ENCODE peak calls at places on chromosomes 1 and 21, in nine cellular contexts. T, R, P, U, L, Z, H, V and I are unnamed samples.

GRCh38 chr1:30329802-30330557 is 393.4 kb downstream of the MATN1 start:
- DNase-seq in T (no peak), R (no peak), P (no peak), U (no peak), L (no peak), Z (no peak), H (no peak), V (no peak), I (no peak)

GRCh38 chr1:23930861-23931471 is 17.8 kb upstream of the CNR2 start:
- DNase-seq in T (no peak), R (no peak), P (peak; percentile 94), U (peak; percentile 64), L (no peak), Z (peak; percentile 71), H (no peak), V (no peak), I (no peak)

GRCh38 chr1:165826565-165826964 is 849 bp upstream of the UCK2 start:
- DNase-seq in T (no peak), R (no peak), P (no peak), U (no peak), L (no peak), Z (no peak), H (no peak), V (no peak), I (no peak)

GRCh38 chr21:42304556-42305454 is 10.4 kb downstream of the TFF3 start:
- DNase-seq in T (no peak), R (no peak), P (no peak), U (no peak), L (no peak), Z (no peak), H (no peak), V (no peak), I (no peak)

GRCh38 chr1:3865606-3866160 is 8.4 kb downstream of the DFFB start:
- DNase-seq in T (no peak), R (no peak), P (no peak), U (no peak), L (no peak), Z (no peak), H (no peak), V (no peak), I (no peak)

GRCh38 chr1:117007719-117008013 is 6.1 kb downstream of the CD101 start:
- DNase-seq in T (no peak), R (no peak), P (no peak), U (no peak), L (no peak), Z (no peak), H (no peak), V (no peak), I (no peak)

GRCh38 chr1:11746092-11746491 is 10.2 kb downstream of the AGTRAP start:
- DNase-seq in T (no peak), R (no peak), P (no peak), U (no peak), L (no peak), Z (no peak), H (no peak), V (no peak), I (no peak)

GRCh38 chr1:156476501-156477298 is 23.9 kb downstream of the MEF2D start:
- DNase-seq in T (no peak), R (no peak), P (peak; percentile 29), U (peak; percentile 69), L (no peak), Z (no peak), H (no peak), V (peak; percentile 96), I (no peak)

GRCh38 chr1:111378806-111379205 is 48.7 kb downstream of the OVGP1 start:
- DNase-seq in T (no peak), R (no peak), P (no peak), U (no peak), L (no peak), Z (no peak), H (no peak), V (no peak), I (no peak)

GRCh38 chr1:109482796-109483638 is 688 bp upstream of the ATXN7L2 start:
- DNase-seq in T (no peak), R (no peak), P (no peak), U (no peak), L (no peak), Z (no peak), H (no peak), V (peak; percentile 81), I (no peak)

GRCh38 chr1:27816921-27817630 is 13.5 kb upstream of the PPP1R8 start:
- DNase-seq in T (no peak), R (no peak), P (no peak), U (peak; percentile 77), L (no peak), Z (no peak), H (no peak), V (peak; percentile 69), I (no peak)

GRCh38 chr1:8858888-8859706 is 19.4 kb downstream of the ENO1 start:
- DNase-seq in T (no peak), R (peak; percentile 41), P (peak; percentile 70), U (peak; percentile 78), L (peak; percentile 36), Z (no peak), H (no peak), V (no peak), I (no peak)

GRCh38 chr1:212651521-212651920 is 43.0 kb downstream of the ATF3 start:
- DNase-seq in T (no peak), R (no peak), P (no peak), U (no peak), L (no peak), Z (no peak), H (no peak), V (no peak), I (no peak)

GRCh38 chr1:79040424-79041089 is 34.0 kb upstream of the ADGRL4 start:
- DNase-seq in T (no peak), R (no peak), P (no peak), U (peak; percentile 23), L (no peak), Z (no peak), H (no peak), V (no peak), I (no peak)

GRCh38 chr1:108719654-108720435 is 7.1 kb downstream of the FNDC7 start:
- DNase-seq in T (no peak), R (no peak), P (peak; percentile 71), U (peak; percentile 84), L (no peak), Z (no peak), H (no peak), V (peak; percentile 77), I (no peak)

GRCh38 chr1:41712687-41713086 is 206.0 kb downstream of the HIVEP3 start:
- DNase-seq in T (no peak), R (no peak), P (peak; percentile 53), U (no peak), L (no peak), Z (no peak), H (no peak), V (no peak), I (no peak)

GRCh38 chr1:33527934-33528333 is 55.5 kb downstream of the ZSCAN20 start:
- DNase-seq in T (no peak), R (no peak), P (no peak), U (no peak), L (no peak), Z (no peak), H (no peak), V (no peak), I (no peak)

GRCh38 chr1:116725798-116726197 is 28.4 kb upstream of the CD2 start:
- DNase-seq in T (no peak), R (no peak), P (no peak), U (no peak), L (no peak), Z (no peak), H (no peak), V (no peak), I (no peak)

GRCh38 chr1:147907786-147908509 is 5.4 kb downstream of the GJA8 start:
- DNase-seq in T (no peak), R (no peak), P (no peak), U (no peak), L (no peak), Z (no peak), H (no peak), V (no peak), I (no peak)

GRCh38 chr1:55214214-55214902 is 806 bp downstream of the USP24 start:
- DNase-seq in T (no peak), R (peak; percentile 39), P (peak; percentile 14), U (no peak), L (no peak), Z (peak; percentile 77), H (no peak), V (peak; percentile 76), I (no peak)

GRCh38 chr21:26194811-26195251 is 24.3 kb upstream of the APP start:
- DNase-seq in T (no peak), R (no peak), P (peak; percentile 80), U (peak; percentile 10), L (no peak), Z (no peak), H (no peak), V (no peak), I (no peak)

GRCh38 chr1:168135982-168136708 is 585 bp downstream of the GPR161 start:
- DNase-seq in T (no peak), R (no peak), P (no peak), U (no peak), L (no peak), Z (no peak), H (no peak), V (peak; percentile 72), I (no peak)

GRCh38 chr1:244352156-244352830 is 99.4 kb downstream of the ADSS2 start:
- DNase-seq in T (no peak), R (peak; percentile 35), P (no peak), U (no peak), L (no peak), Z (peak; percentile 36), H (no peak), V (no peak), I (no peak)